ENCODE peak calls at places on chromosomes 12 and 14, in ten cellular contexts. C is ovary, E is SJSA1, A is gastrocnemius medialis, Y is lower lobe of right lung, Q is prostate gland, X is stomach, Z is breast epithelium, H is tibial artery, M is adrenal gland. B is an unnamed sample. For H3K4me1, the result is how much of the 10 kb centered on the place peaks cover.

GRCh38 chr12:126608607-126609175 is 1543.5 kb downstream of the AACS start:
- DNase-seq in A (no peak), X (no peak), Z (no peak), Q (no peak), H (no peak), E (no peak), M (no peak), C (no peak), Y (no peak), B (no peak)

GRCh38 chr14:70884595-70885342 is 22.5 kb upstream of the PCNX1 start:
- DNase-seq in Y (no peak), M (peak), X (no peak), Q (no peak), E (no peak), Z (no peak), C (no peak), H (no peak), A (no peak), B (no peak)

GRCh38 chr14:65169351-65169750 is 67.0 kb upstream of the MAX start:
- DNase-seq in Y (no peak), A (no peak), M (no peak), X (no peak), E (peak), C (no peak), Z (no peak), Q (no peak), H (no peak), B (no peak)

GRCh38 chr12:51218607-51219161 is 822 bp upstream of the POU6F1 start:
- DNase-seq in C (peak), H (no peak), M (peak), Q (peak), Y (peak), Z (no peak), A (peak), E (no peak), X (peak), B (no peak)

GRCh38 chr12:107843351-107844311 is 69.1 kb downstream of the ASCL4 start:
- DNase-seq in A (no peak), C (no peak), H (no peak), Y (no peak), Z (no peak), X (no peak), M (no peak), E (peak), Q (no peak), B (no peak)

GRCh38 chr14:60722163-60722835 is 1.9 kb downstream of the SIX4 start:
- DNase-seq in A (peak), Q (peak), X (peak), Y (peak), Z (no peak), E (peak), H (peak), M (no peak), C (peak), B (peak)

GRCh38 chr14:104326848-104327247 is 188.5 kb downstream of the KIF26A start:
- DNase-seq in Q (no peak), Z (no peak), H (no peak), C (no peak), M (no peak), Y (no peak), A (no peak), E (no peak), X (peak), B (no peak)

GRCh38 chr12:107760207-107760816 is 625 bp downstream of the PRDM4 start:
- DNase-seq in A (peak), Z (no peak), E (peak), Q (peak), C (peak), M (peak), H (peak), Y (peak), X (no peak), B (peak)

GRCh38 chr12:130764073-130764472 is 48.0 kb upstream of the RIMBP2 start:
- DNase-seq in Y (no peak), X (no peak), E (no peak), Q (no peak), H (no peak), A (no peak), M (no peak), Z (no peak), C (no peak), B (no peak)

GRCh38 chr12:59887204-59887603 is 291.4 kb downstream of the SLC16A7 start:
- DNase-seq in M (no peak), X (no peak), Q (no peak), C (no peak), H (no peak), A (no peak), Y (no peak), E (no peak), Z (no peak), B (no peak)

GRCh38 chr12:16269941-16270340 is 7.5 kb downstream of the SLC15A5 start:
- DNase-seq in A (no peak), X (no peak), Z (no peak), C (no peak), H (no peak), Q (no peak), M (no peak), E (no peak), Y (no peak), B (no peak)

GRCh38 chr12:9711664-9712063 is 21.2 kb downstream of the CLECL1 start:
- DNase-seq in H (no peak), Z (no peak), Q (no peak), X (no peak), M (no peak), Y (no peak), E (no peak), A (no peak), C (no peak), B (no peak)
- H3K4me1 ChIP-seq in H (under half), Z (under half), Q (under half), X (under half), M (under half), Y (under half), E (under half), A (under half), C (under half), B (under half)

GRCh38 chr12:57839996-57840395 is 6.5 kb downstream of the CTDSP2 start:
- DNase-seq in M (no peak), Z (no peak), A (peak), E (no peak), C (peak), Y (no peak), Q (no peak), X (no peak), H (no peak), B (peak)
- H3K4me1 ChIP-seq in M (half or more), Z (half or more), A (half or more), E (half or more), C (under half), Y (half or more), Q (half or more), X (half or more), H (half or more), B (half or more)

DNA sequence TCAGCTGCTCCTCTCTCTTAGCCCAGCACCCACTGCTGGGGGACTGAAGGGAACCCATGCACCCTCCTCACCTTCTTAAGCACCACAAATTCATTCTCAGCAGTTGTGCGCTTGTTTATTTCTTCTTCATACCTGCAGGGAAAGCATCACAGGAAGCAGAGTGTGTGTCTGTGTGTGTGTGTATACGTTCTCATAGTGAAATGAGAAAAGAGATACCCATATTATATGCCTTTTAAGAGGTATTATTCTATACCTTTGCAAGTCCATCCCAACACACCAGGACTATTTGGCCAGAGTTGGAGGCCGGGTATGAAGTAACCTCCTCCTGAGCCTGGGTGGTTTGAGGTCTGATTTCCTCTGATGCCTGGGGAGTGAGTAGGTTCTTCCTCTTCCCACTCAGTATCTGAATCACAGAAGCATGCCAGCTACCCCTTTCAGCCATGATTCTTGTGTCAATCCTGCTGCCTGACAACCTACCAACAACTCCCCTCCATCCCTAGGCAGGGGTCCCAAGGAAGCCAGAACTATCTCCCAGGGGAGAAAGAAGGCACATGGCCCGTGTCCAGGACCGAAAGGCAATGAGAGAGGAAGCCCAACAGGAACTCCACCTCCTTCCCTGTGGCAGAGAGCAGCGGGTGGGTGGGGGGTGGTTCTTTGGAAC is 3.0 kb downstream of the KRT73 start:
- DNase-seq in H (no peak), X (no peak), Z (no peak), E (no peak), Q (no peak), A (no peak), Y (no peak), C (no peak), M (no peak), B (no peak)
- H3K4me1 ChIP-seq in H (under half), X (under half), Z (under half), E (under half), Q (under half), A (under half), Y (under half), C (under half), M (under half), B (under half)

GRCh38 chr12:57213763-57214397 is 2.7 kb upstream of the NXPH4 start:
- DNase-seq in Q (no peak), M (no peak), H (no peak), X (no peak), C (no peak), E (peak), A (no peak), Z (no peak), Y (no peak), B (no peak)
- H3K4me1 ChIP-seq in Q (under half), M (under half), H (half or more), X (under half), C (under half), E (under half), A (under half), Z (under half), Y (under half), B (under half)

GRCh38 chr12:12212769-12213168 is 54.1 kb downstream of the LRP6 start:
- DNase-seq in H (no peak), A (no peak), Y (no peak), X (no peak), M (no peak), Q (no peak), Z (no peak), E (no peak), C (no peak), B (no peak)
- H3K4me1 ChIP-seq in H (under half), A (under half), Y (under half), X (under half), M (under half), Q (under half), Z (under half), E (under half), C (under half), B (under half)

DNA sequence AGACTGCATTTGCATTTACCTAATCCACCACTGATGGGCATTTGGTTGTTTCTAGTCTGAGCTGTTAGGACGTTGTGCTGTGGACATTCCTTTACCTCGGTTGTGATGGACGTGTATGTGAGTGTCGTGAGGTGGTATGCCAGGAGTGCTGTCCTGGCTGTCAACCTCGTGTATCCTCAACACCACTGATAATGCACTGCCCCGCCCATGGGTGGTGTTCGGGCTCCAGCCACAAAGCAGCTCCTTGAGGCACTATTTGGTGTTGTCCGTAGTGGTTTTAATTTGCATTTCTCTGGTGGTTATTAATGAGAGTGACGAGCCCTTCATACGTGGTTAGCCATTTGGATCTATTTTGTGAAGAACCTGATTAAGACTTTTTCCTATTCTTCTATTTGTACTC is 87.6 kb downstream of the PPP2R5C start:
- DNase-seq in M (no peak), Z (no peak), X (no peak), C (no peak), E (no peak), Q (no peak), A (no peak), Y (no peak), H (no peak), B (no peak)
- H3K4me1 ChIP-seq in M (under half), Z (under half), X (under half), C (under half), E (under half), Q (under half), A (under half), Y (half or more), H (under half), B (under half)